ENCODE peak calls at places on chromosomes 6 and 20, in seven cellular contexts. O, H, J, T, Q, S and U are unnamed samples.

GRCh38 chr20:13220194-13220856 is 749 bp upstream of the ISM1 start:
- DNase-seq in S (no peak), T (peak; percentile 49), J (peak; percentile 7), Q (no peak), H (no peak), O (peak; percentile 40), U (peak; percentile 53)

GRCh38 chr20:62938105-62938888 is at the start of gene GID8:
- DNase-seq in J (no peak), O (peak; percentile 43), T (peak; percentile 75), S (peak; percentile 65), Q (no peak), H (peak; percentile 68), U (peak; percentile 20)

GRCh38 chr6:36160147-36160760 is 29.9 kb downstream of the MAPK13 start:
- DNase-seq in O (no peak), S (no peak), T (no peak), H (no peak), J (no peak), Q (peak; percentile 7), U (no peak)

GRCh38 chr20:38550274-38550673 is 30.7 kb upstream of the ADIG start:
- DNase-seq in Q (no peak), J (no peak), O (no peak), S (peak; percentile 11), H (no peak), T (no peak), U (no peak)

GRCh38 chr20:10357974-10358373 is 76.0 kb downstream of the MKKS start:
- DNase-seq in T (no peak), S (no peak), H (no peak), J (no peak), O (no peak), Q (no peak), U (peak; percentile 15)

GRCh38 chr6:31701666-31702420 is 1.3 kb downstream of the ABHD16A start:
- DNase-seq in H (no peak), T (peak; percentile 41), S (no peak), J (no peak), O (no peak), Q (no peak), U (peak; percentile 64)

GRCh38 chr20:60249436-60249835 is 291.2 kb downstream of the CDH26 start:
- DNase-seq in H (peak; percentile 87), O (no peak), Q (peak; percentile 92), J (no peak), S (no peak), T (peak; percentile 86), U (no peak)

GRCh38 chr6:158058156-158058723 is 76.6 kb downstream of the SYNJ2 start:
- DNase-seq in S (no peak), T (no peak), J (no peak), O (no peak), Q (no peak), H (no peak), U (no peak)

GRCh38 chr6:159086033-159086618 is 41.3 kb upstream of the TAGAP start:
- DNase-seq in Q (no peak), H (no peak), J (no peak), S (no peak), O (no peak), T (no peak), U (no peak)

GRCh38 chr6:111692327-111693164 is 86.9 kb upstream of the TRAF3IP2 start:
- DNase-seq in S (no peak), Q (peak; percentile 11), O (no peak), H (no peak), T (no peak), J (no peak), U (peak; percentile 85)

GRCh38 chr6:30100585-30101422 is 12.1 kb downstream of the TRIM31 start:
- DNase-seq in H (no peak), Q (no peak), J (no peak), O (no peak), S (no peak), T (peak; percentile 29), U (no peak)

GRCh38 chr20:36098364-36098763 is 56.2 kb upstream of the EPB41L1 start:
- DNase-seq in Q (no peak), J (no peak), T (no peak), O (no peak), H (no peak), S (peak; percentile 75), U (no peak)

GRCh38 chr6:169188051-169188863 is 65.4 kb downstream of the THBS2 start:
- DNase-seq in Q (peak; percentile 88), J (no peak), O (no peak), H (no peak), S (peak; percentile 26), T (peak; percentile 67), U (no peak)

GRCh38 chr6:90184334-90185298 is 112.0 kb downstream of the BACH2 start:
- DNase-seq in S (no peak), J (no peak), Q (no peak), T (no peak), O (no peak), H (no peak), U (no peak)

GRCh38 chr6:4940416-4940815 is 63.4 kb downstream of the RPP40 start:
- DNase-seq in S (no peak), O (no peak), H (no peak), J (no peak), Q (no peak), T (no peak), U (no peak)

GRCh38 chr6:4309540-4309939 is 174.2 kb upstream of the ECI2 start:
- DNase-seq in S (no peak), Q (no peak), H (no peak), J (no peak), O (no peak), T (no peak), U (no peak)

GRCh38 chr6:21201181-21201580 is 392.4 kb upstream of the SOX4 start:
- DNase-seq in H (no peak), J (no peak), T (no peak), Q (no peak), O (no peak), S (no peak), U (no peak)

GRCh38 chr6:4780360-4780812 is 4.2 kb downstream of the CDYL start:
- DNase-seq in O (no peak), S (no peak), J (no peak), Q (no peak), T (no peak), H (no peak), U (no peak)

GRCh38 chr20:5171074-5171789 is 44.4 kb downstream of the CDS2 start:
- DNase-seq in Q (no peak), J (no peak), H (no peak), T (no peak), O (no peak), S (no peak), U (no peak)

GRCh38 chr6:26401389-26401986 is 587 bp upstream of the BTN3A1 start:
- DNase-seq in Q (no peak), J (no peak), S (no peak), O (no peak), H (no peak), T (no peak), U (peak; percentile 11)

GRCh38 chr6:128508588-128509296 is 11.7 kb downstream of the PTPRK start:
- DNase-seq in H (peak; percentile 15), Q (peak; percentile 85), S (no peak), O (no peak), J (no peak), T (peak; percentile 70), U (no peak)